ENCODE peak calls at places on chromosomes 16 and 17, in four cellular contexts. M is stimulated activated naive B cell treated with anti-CD40 and anti-IgM and Interleukin-4, amounts not matched to agents 10 μg/mL and 1 μg/mL and 100 μg/mL, for 72 hours; Q is cardiac fibroblast; F is EL. J is an unnamed sample.

GRCh38 chr16:23006380-23006779 is 142.9 kb downstream of the USP31 start:
- DNase-seq in Q (no peak), M (no peak), F (no peak), J (no peak)

GRCh38 chr16:88710556-88710955 is 4.3 kb downstream of the CTU2 start:
- DNase-seq in Q (no peak), F (no peak), M (no peak), J (no peak)

GRCh38 chr16:73122604-73123386 is 74.9 kb upstream of the ZFHX3 start:
- DNase-seq in F (no peak), M (no peak), Q (peak; percentile 60), J (no peak)

GRCh38 chr17:28686296-28686695 is 24.3 kb downstream of the SUPT6H start:
- DNase-seq in F (no peak), Q (no peak), M (no peak), J (no peak)

GRCh38 chr17:18203308-18203707 is 19.7 kb downstream of the ALKBH5 start:
- DNase-seq in F (no peak), Q (no peak), M (no peak), J (peak; percentile 55)

GRCh38 chr17:33284022-33284421 is 9.1 kb downstream of the ASIC2 start:
- DNase-seq in M (no peak), F (peak; percentile 58), Q (peak; percentile 86), J (no peak)

GRCh38 chr17:67884766-67885165 is 59.5 kb downstream of the BPTF start:
- DNase-seq in M (no peak), Q (no peak), F (no peak), J (no peak)

GRCh38 chr17:33730131-33730530 is 437.0 kb upstream of the ASIC2 start:
- DNase-seq in M (no peak), Q (no peak), F (no peak), J (no peak)

GRCh38 chr16:88955906-88956305 is 21.1 kb downstream of the CBFA2T3 start:
- DNase-seq in F (no peak), M (no peak), Q (no peak), J (no peak)

GRCh38 chr16:7513429-7513828 is 180.8 kb downstream of the RBFOX1 start:
- DNase-seq in M (peak; percentile 1), Q (no peak), F (no peak), J (no peak)

GRCh38 chr16:88688013-88688778 is 1.9 kb upstream of the SNAI3 start:
- DNase-seq in F (no peak), M (no peak), Q (no peak), J (no peak)

J was measured in left lobe of liver.